ENCODE peak calls at places on chromosomes 4 and X, in nine cellular contexts. V is ovary, K is transverse colon, Z is HepG2, O is A549, D is SK-N-SH, R is suprapubic skin, M is H1, P is tibial nerve. G is an unnamed sample.

GRCh38 chr4:24683116-24683515 is 98.8 kb upstream of the DHX15 start:
- DNase-seq in O (no peak), V (no peak), K (no peak), P (no peak), D (no peak), M (no peak), R (no peak), Z (no peak), G (no peak)

GRCh38 chr4:111793686-111794085 is 351.6 kb upstream of the FAM241A start:
- DNase-seq in M (no peak), O (no peak), V (no peak), Z (no peak), P (no peak), D (no peak), R (no peak), K (no peak), G (no peak)

GRCh38 chrX:148416931-148417330 is 83.5 kb upstream of the AFF2 start:
- DNase-seq in P (no peak), K (no peak), O (no peak), M (no peak), Z (no peak), V (no peak), D (no peak), R (no peak), G (no peak)

GRCh38 chrX:154368630-154369452 is 5.6 kb downstream of the FLNA start:
- DNase-seq in R (peak; percentile 91), P (peak; percentile 69), K (peak; percentile 75), V (peak; percentile 90), M (no peak), O (peak; percentile 87), D (no peak), Z (peak; percentile 66), G (peak; percentile 92)

GRCh38 chr4:61446957-61447356 is 246.8 kb downstream of the ADGRL3 start:
- DNase-seq in K (no peak), D (no peak), V (no peak), Z (no peak), M (no peak), R (no peak), P (no peak), O (no peak), G (no peak)

GRCh38 chr4:184544711-184545409 is 70.5 kb upstream of the IRF2 start:
- DNase-seq in P (no peak), O (peak; percentile 11), K (no peak), R (no peak), V (no peak), D (no peak), Z (no peak), M (no peak), G (no peak)

GRCh38 chr4:763191-763810 is 57.7 kb downstream of the PCGF3 start:
- DNase-seq in M (no peak), D (no peak), V (no peak), R (no peak), K (no peak), P (no peak), Z (no peak), O (no peak), G (no peak)

GRCh38 chr4:2824329-2825183 is 19.1 kb upstream of the ADD1 start:
- DNase-seq in K (no peak), O (no peak), P (no peak), M (no peak), R (peak; percentile 59), D (no peak), V (no peak), Z (no peak), G (peak; percentile 65)

GRCh38 chrX:154840856-154841255 is 6.4 kb upstream of the SMIM9 start:
- DNase-seq in O (peak; percentile 54), D (peak; percentile 45), P (no peak), Z (peak; percentile 16), V (no peak), R (no peak), M (no peak), K (no peak), G (no peak)

GRCh38 chrX:40155617-40156471 is 58.1 kb upstream of the BCOR start:
- DNase-seq in P (no peak), V (peak; percentile 47), O (peak; percentile 43), M (no peak), K (no peak), R (no peak), D (peak; percentile 64), Z (no peak), G (no peak)

GRCh38 chr4:159828687-159829086 is 725.8 kb downstream of the RAPGEF2 start:
- DNase-seq in K (no peak), R (no peak), D (no peak), P (no peak), M (no peak), O (no peak), V (no peak), Z (no peak), G (no peak)

GRCh38 chr4:687975-688694 is 816 bp downstream of the SLC49A3 start:
- DNase-seq in D (no peak), Z (no peak), R (peak; percentile 69), V (no peak), M (no peak), K (no peak), O (no peak), P (no peak), G (no peak)

GRCh38 chr4:85086721-85087120 is 120.2 kb upstream of the WDFY3 start:
- DNase-seq in O (no peak), M (no peak), D (no peak), K (no peak), Z (no peak), R (no peak), V (no peak), P (no peak), G (no peak)

GRCh38 chrX:40318076-40318475 is 220.3 kb upstream of the BCOR start:
- DNase-seq in O (no peak), R (no peak), M (no peak), P (no peak), V (no peak), K (no peak), Z (no peak), D (no peak), G (peak; percentile 11)

GRCh38 chr4:37268311-37268710 is 23.8 kb downstream of the NWD2 start:
- DNase-seq in D (no peak), P (no peak), Z (no peak), V (no peak), K (no peak), O (no peak), R (no peak), M (no peak), G (no peak)

GRCh38 chr4:93303440-93303839 is 525.1 kb upstream of the ATOH1 start:
- DNase-seq in V (no peak), Z (no peak), R (no peak), D (no peak), K (no peak), P (no peak), O (no peak), M (no peak), G (no peak)

GRCh38 chr4:147860960-147861359 is 129.1 kb downstream of the ARHGAP10 start:
- DNase-seq in M (no peak), D (no peak), K (no peak), Z (no peak), R (no peak), V (no peak), O (no peak), P (no peak), G (peak; percentile 70)

GRCh38 chrX:84186603-84187358 is 1.2 kb downstream of the RPS6KA6 start:
- DNase-seq in O (peak; percentile 5), Z (no peak), K (peak; percentile 14), M (no peak), P (peak; percentile 4), R (no peak), D (no peak), V (no peak), G (no peak)

GRCh38 chr4:80228460-80228859 is 31.2 kb downstream of the PRDM8 start:
- DNase-seq in M (no peak), O (no peak), D (no peak), Z (no peak), P (no peak), V (no peak), R (no peak), K (no peak), G (no peak)

DNA sequence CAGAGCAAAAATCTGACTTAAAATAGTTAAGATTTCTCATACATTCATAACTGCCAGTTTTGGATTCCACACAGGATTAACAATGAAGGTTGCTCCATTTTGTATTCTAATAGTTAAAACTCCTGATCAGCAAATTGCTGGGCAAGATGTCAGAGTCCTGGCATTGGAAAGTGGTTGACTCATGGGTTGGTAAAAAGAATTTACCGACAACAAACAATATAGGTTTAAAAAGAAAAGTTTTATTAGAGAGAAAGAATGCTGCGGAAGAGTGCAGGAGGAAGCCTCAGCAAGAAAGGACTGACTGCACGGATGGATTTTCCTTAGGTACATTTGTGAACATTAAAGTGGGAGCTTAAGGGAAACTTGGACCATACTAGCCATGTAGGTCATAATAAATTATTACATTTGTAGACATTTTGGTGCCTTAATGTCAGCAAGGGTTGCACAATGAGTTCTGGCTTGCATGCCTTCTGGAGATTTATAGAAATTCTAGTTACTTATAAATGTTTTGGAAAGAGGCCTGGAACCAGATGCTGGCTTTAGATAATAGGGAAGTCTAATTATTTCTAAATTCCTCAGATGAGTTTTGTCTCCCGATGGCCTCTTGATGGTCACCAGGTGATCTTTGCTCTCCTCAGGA is 25.4 kb upstream of the IL2 start:
- DNase-seq in V (no peak), O (no peak), Z (no peak), M (no peak), R (no peak), D (no peak), P (no peak), K (no peak), G (no peak)
- TF ChIP-seq EP300 in V (no peak), O (no peak), Z (no peak), M (no peak), R (no peak), D (no peak), P (no peak), K (no peak), G (no peak)

DNA sequence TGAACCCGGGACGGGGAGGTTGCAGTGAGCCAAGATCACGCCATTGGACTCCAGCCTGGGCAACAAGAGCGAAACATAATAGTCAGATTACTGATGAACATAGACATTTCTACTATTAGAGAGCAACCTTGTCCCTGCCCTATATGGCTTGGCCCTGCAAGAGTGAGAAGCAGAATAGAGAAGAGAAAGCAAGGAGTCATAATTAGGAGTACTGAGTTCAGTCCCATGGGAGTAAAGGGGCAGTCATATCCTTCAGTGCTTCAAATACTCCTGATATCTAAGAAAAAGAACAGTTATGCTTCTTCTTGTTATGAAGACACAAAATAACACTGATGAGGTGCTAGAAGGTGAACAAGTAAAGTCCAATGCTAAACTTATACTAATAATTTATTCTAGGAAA is 33.8 kb downstream of the CLDN2 start:
- DNase-seq in K (no peak), P (no peak), M (no peak), V (no peak), R (no peak), D (no peak), O (no peak), Z (no peak), G (no peak)
- TF ChIP-seq EP300 in K (no peak), P (no peak), M (no peak), V (no peak), R (no peak), D (no peak), O (no peak), Z (no peak), G (no peak)

GRCh38 chr4:6362896-6363295 is 93.2 kb downstream of the WFS1 start:
- DNase-seq in O (no peak), V (no peak), D (no peak), R (no peak), P (no peak), K (no peak), M (no peak), Z (peak; percentile 31), G (no peak)
- TF ChIP-seq EP300 in O (no peak), V (no peak), D (no peak), R (no peak), P (no peak), K (no peak), M (no peak), Z (no peak), G (no peak)

GRCh38 chr4:30385650-30386049 is 334.5 kb upstream of the PCDH7 start:
- DNase-seq in D (no peak), K (no peak), O (no peak), M (no peak), R (no peak), V (no peak), P (no peak), Z (no peak), G (no peak)
- TF ChIP-seq EP300 in D (no peak), K (no peak), O (no peak), M (no peak), R (no peak), V (no peak), P (no peak), Z (no peak), G (no peak)

G was measured in sigmoid colon.